ENCODE peak calls at places on chromosomes 5 and 9, in eight cellular contexts. O, F, A, H, T, K, I and Q are unnamed samples.

GRCh38 chr5:139666551-139666950 is 18.4 kb downstream of the CXXC5 start:
- DNase-seq in O (no peak), F (no peak), A (no peak), H (no peak), T (no peak), K (no peak), I (no peak), Q (no peak)

GRCh38 chr9:4422495-4422894 is 67.8 kb upstream of the SLC1A1 start:
- DNase-seq in O (no peak), F (no peak), A (peak), H (no peak), T (no peak), K (no peak), I (no peak), Q (no peak)

GRCh38 chr9:96638606-96639364 is 16.3 kb downstream of the PRXL2C start:
- DNase-seq in O (no peak), F (no peak), A (no peak), H (no peak), T (no peak), K (no peak), I (no peak), Q (no peak)

GRCh38 chr9:21395778-21396717 is 10.8 kb upstream of the IFNA2 start:
- DNase-seq in O (peak), F (no peak), A (peak), H (peak), T (no peak), K (peak), I (peak), Q (no peak)

GRCh38 chr5:1526151-1526631 is 2.4 kb upstream of the LPCAT1 start:
- DNase-seq in O (no peak), F (no peak), A (no peak), H (no peak), T (no peak), K (no peak), I (no peak), Q (no peak)

GRCh38 chr9:23731373-23731772 is 94.7 kb downstream of the ELAVL2 start:
- DNase-seq in O (no peak), F (no peak), A (no peak), H (no peak), T (no peak), K (no peak), I (no peak), Q (no peak)

GRCh38 chr5:126680215-126680817 is 79.6 kb downstream of the PHAX start:
- DNase-seq in O (peak), F (no peak), A (peak), H (peak), T (peak), K (no peak), I (peak), Q (peak)

GRCh38 chr9:70403618-70404025 is 10.8 kb downstream of the KLF9 start:
- DNase-seq in O (no peak), F (no peak), A (no peak), H (peak), T (peak), K (no peak), I (no peak), Q (no peak)

GRCh38 chr9:15936316-15936869 is 383.6 kb downstream of the CCDC171 start:
- DNase-seq in O (no peak), F (no peak), A (no peak), H (peak), T (peak), K (no peak), I (peak), Q (peak)

GRCh38 chr5:121819661-121820261 is 31.9 kb upstream of the FTMT start:
- DNase-seq in O (no peak), F (no peak), A (no peak), H (no peak), T (no peak), K (no peak), I (no peak), Q (no peak)

GRCh38 chr9:84759300-84759750 is 89.8 kb downstream of the NTRK2 start:
- DNase-seq in O (no peak), F (no peak), A (peak), H (no peak), T (no peak), K (no peak), I (no peak), Q (no peak)

GRCh38 chr5:147208134-147208533 is 26.7 kb upstream of the STK32A start:
- DNase-seq in O (no peak), F (no peak), A (no peak), H (peak), T (no peak), K (no peak), I (no peak), Q (no peak)

GRCh38 chr5:175493260-175493659 is 14.9 kb downstream of the SFXN1 start:
- DNase-seq in O (no peak), F (no peak), A (no peak), H (no peak), T (no peak), K (peak), I (no peak), Q (no peak)

GRCh38 chr9:237141-237857 is 22.6 kb downstream of the DOCK8 start:
- DNase-seq in O (no peak), F (no peak), A (no peak), H (no peak), T (no peak), K (no peak), I (no peak), Q (no peak)

GRCh38 chr9:131661954-131662621 is 77.8 kb downstream of the RAPGEF1 start:
- DNase-seq in O (no peak), F (no peak), A (peak), H (no peak), T (no peak), K (no peak), I (no peak), Q (no peak)

GRCh38 chr5:179263391-179264052 is 81.7 kb downstream of the ADAMTS2 start:
- DNase-seq in O (peak), F (no peak), A (no peak), H (no peak), T (no peak), K (no peak), I (no peak), Q (no peak)

GRCh38 chr9:127721391-127721821 is 5.5 kb downstream of the TTC16 start:
- DNase-seq in O (peak), F (peak), A (no peak), H (no peak), T (no peak), K (no peak), I (no peak), Q (no peak)

GRCh38 chr5:3376611-3377010 is 219.0 kb upstream of the IRX1 start:
- DNase-seq in O (no peak), F (no peak), A (no peak), H (no peak), T (no peak), K (no peak), I (no peak), Q (no peak)

GRCh38 chr5:51347157-51347556 is 36.1 kb upstream of the ISL1 start:
- DNase-seq in O (no peak), F (no peak), A (no peak), H (no peak), T (no peak), K (no peak), I (no peak), Q (no peak)

GRCh38 chr9:87080512-87081225 is 133.4 kb upstream of the GAS1 start:
- DNase-seq in O (no peak), F (peak), A (no peak), H (peak), T (no peak), K (no peak), I (peak), Q (no peak)

GRCh38 chr5:42583322-42583721 is 160.1 kb downstream of the GHR start:
- DNase-seq in O (peak), F (peak), A (peak), H (peak), T (peak), K (peak), I (peak), Q (peak)

GRCh38 chr5:62791059-62791458 is 212.4 kb downstream of the LRRC70 start:
- DNase-seq in O (no peak), F (no peak), A (no peak), H (peak), T (no peak), K (no peak), I (peak), Q (no peak)

GRCh38 chr9:123795336-123795735 is 134.6 kb downstream of the DENND1A start:
- DNase-seq in O (no peak), F (no peak), A (no peak), H (peak), T (peak), K (no peak), I (no peak), Q (no peak)

GRCh38 chr5:18551716-18552115 is 917.5 kb downstream of the TAF11L14 start:
- DNase-seq in O (no peak), F (no peak), A (no peak), H (no peak), T (no peak), K (no peak), I (no peak), Q (no peak)

GRCh38 chr9:130846487-130847305 is 11.6 kb downstream of the ABL1 start:
- DNase-seq in O (no peak), F (peak), A (no peak), H (peak), T (peak), K (no peak), I (peak), Q (no peak)

GRCh38 chr5:180287868-180288267 is 4.0 kb downstream of the MAPK9 start:
- DNase-seq in O (no peak), F (no peak), A (no peak), H (no peak), T (no peak), K (no peak), I (no peak), Q (no peak)

GRCh38 chr9:8186553-8186952 is 387.0 kb upstream of the DMAC1 start:
- DNase-seq in O (no peak), F (no peak), A (no peak), H (no peak), T (no peak), K (no peak), I (no peak), Q (no peak)

GRCh38 chr5:165616550-165617430 is 2111.4 kb downstream of the MAT2B start:
- DNase-seq in O (no peak), F (no peak), A (no peak), H (peak), T (peak), K (no peak), I (no peak), Q (no peak)

GRCh38 chr9:96567203-96567700 is 52.4 kb downstream of the CDC14B start:
- DNase-seq in O (peak), F (no peak), A (no peak), H (peak), T (no peak), K (no peak), I (peak), Q (no peak)

GRCh38 chr9:124188331-124189110 is 69.2 kb upstream of the NEK6 start:
- DNase-seq in O (peak), F (no peak), A (no peak), H (no peak), T (no peak), K (no peak), I (no peak), Q (no peak)

GRCh38 chr5:77638204-77638762 is at the start of gene OTP:
- DNase-seq in O (no peak), F (no peak), A (no peak), H (no peak), T (no peak), K (no peak), I (no peak), Q (no peak)

GRCh38 chr9:37036237-37037136 is 2.4 kb upstream of the PAX5 start:
- DNase-seq in O (peak), F (no peak), A (peak), H (peak), T (peak), K (peak), I (peak), Q (no peak)

GRCh38 chr9:37035472-37036236 is 1.6 kb upstream of the PAX5 start:
- DNase-seq in O (no peak), F (no peak), A (peak), H (no peak), T (no peak), K (no peak), I (no peak), Q (no peak)

GRCh38 chr9:37034320-37034937 is 361 bp upstream of the PAX5 start:
- DNase-seq in O (peak), F (no peak), A (peak), H (no peak), T (no peak), K (peak), I (no peak), Q (no peak)

GRCh38 chr9:37033753-37034319 is at the start of gene PAX5:
- DNase-seq in O (no peak), F (no peak), A (no peak), H (no peak), T (no peak), K (no peak), I (peak), Q (no peak)

DNA sequence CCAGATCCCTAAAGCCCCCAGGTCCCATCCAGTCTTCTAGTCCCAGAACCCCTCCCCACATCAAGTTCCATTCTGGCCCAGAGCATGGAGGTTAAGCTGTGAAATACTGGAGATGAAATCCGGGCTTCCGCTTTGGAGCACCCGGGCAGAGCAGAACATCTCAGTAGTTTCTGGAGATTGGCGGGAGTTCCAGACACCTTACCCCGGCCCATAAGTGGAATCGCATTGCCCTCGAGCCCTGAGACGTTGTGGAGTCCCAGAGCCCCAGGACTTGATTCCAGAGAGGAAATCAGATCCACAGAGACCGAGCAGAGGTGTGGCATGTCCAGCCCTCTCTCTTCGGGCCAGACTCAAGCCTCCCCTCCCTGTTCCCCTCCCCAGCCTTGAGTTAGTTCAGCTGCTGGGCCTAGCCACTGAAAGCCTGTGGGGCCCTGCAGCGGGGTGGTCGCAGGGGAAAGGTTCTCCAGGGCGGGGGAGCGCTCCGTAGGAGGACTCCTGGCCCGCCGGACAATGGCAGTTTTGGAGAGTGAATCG is 937 bp upstream of the PAX5 start:
- DNase-seq in O (no peak), F (no peak), A (no peak), H (no peak), T (no peak), K (no peak), I (no peak), Q (no peak)
- TF ChIP-seq CTCF in O (no peak), F (peak), A (no peak), H (no peak), T (no peak), K (no peak), I (no peak), Q (no peak)

DNA sequence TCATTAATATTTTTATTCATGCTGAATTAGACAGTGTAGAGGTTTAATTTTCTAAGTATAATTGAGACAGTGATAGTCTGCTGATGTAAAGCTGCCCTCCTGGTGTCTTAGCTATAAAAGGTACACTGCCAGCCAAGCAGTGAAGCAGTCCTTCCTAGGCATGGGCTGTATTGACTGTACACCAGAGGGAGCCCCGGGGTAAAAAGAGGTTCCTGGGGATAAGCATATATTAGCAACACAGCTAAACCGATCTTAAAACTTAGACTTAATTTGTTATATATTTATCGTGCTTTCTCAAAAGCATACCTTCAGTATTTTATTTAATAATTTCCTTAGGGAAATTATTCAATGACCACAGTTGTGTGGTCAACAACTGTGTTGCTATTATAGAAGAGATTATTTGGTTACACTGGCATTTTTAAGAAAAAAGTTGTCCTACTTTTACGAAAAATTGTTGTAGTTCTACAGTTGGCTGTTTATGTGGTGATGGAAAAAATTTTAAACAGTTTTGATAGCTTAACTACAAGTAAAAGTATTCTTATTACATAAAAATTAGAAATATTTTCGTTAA is 68.8 kb downstream of the ELL2 start:
- DNase-seq in O (peak), F (peak), A (peak), H (peak), T (no peak), K (no peak), I (peak), Q (no peak)
- TF ChIP-seq CTCF in O (peak), F (peak), A (no peak), H (peak), T (peak), K (no peak), I (peak), Q (peak)

GRCh38 chr5:119267958-119268386 is 87.8 kb upstream of the TNFAIP8 start:
- DNase-seq in O (peak), F (peak), A (peak), H (peak), T (peak), K (peak), I (peak), Q (peak)
- TF ChIP-seq CTCF in O (peak), F (no peak), A (peak), H (peak), T (peak), K (no peak), I (peak), Q (peak)

GRCh38 chr5:7877851-7878250 is 8.9 kb downstream of the MTRR start:
- DNase-seq in O (no peak), F (no peak), A (no peak), H (peak), T (peak), K (no peak), I (no peak), Q (no peak)
- TF ChIP-seq CTCF in O (no peak), F (no peak), A (no peak), H (no peak), T (no peak), K (no peak), I (no peak), Q (no peak)

DNA sequence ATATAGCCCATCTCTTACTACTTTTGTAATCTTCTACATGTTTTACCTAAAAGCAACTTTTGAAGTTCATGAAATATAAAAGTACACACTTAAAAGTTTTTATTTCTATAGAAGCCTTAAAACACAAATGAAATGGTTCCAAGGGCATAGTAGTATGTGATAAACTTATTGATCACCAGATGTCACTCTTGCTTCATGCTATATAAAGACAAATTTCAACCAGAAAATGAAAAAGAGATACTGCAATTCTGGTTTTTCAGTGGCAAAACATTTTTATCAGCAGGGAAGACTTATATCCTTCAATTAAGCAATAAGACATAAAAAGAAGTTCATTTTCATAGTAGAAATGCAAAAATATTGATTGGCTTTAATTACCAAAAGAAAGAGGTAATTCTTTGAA is 69.4 kb upstream of the FBXL17 start:
- DNase-seq in O (no peak), F (no peak), A (no peak), H (no peak), T (no peak), K (no peak), I (no peak), Q (no peak)
- TF ChIP-seq CTCF in O (no peak), F (no peak), A (no peak), H (peak), T (no peak), K (no peak), I (peak), Q (no peak)

GRCh38 chr5:163809480-163809879 is 304.1 kb downstream of the MAT2B start:
- DNase-seq in O (no peak), F (no peak), A (no peak), H (peak), T (peak), K (no peak), I (no peak), Q (no peak)
- TF ChIP-seq CTCF in O (no peak), F (no peak), A (no peak), H (no peak), T (peak), K (no peak), I (no peak), Q (no peak)